ENCODE peak calls at places on chromosomes 3 and 15, in ten cellular contexts. T, G, U, C, Q, J, W, H, S and D are unnamed samples.

GRCh38 chr3:57556459-57557087 is 499 bp downstream of the PDE12 start:
- DNase-seq in Q (peak), G (peak), S (no peak), H (peak), W (peak), C (no peak), T (no peak), U (peak), J (peak), D (peak)

GRCh38 chr3:159356606-159357005 is 554.8 kb downstream of the MFSD1 start:
- DNase-seq in U (no peak), Q (no peak), J (no peak), T (no peak), W (no peak), G (no peak), S (no peak), C (no peak), H (no peak), D (no peak)

GRCh38 chr15:82393671-82394070 is 35.9 kb upstream of the GOLGA6L9 start:
- DNase-seq in Q (peak), J (no peak), W (no peak), T (peak), U (no peak), H (peak), C (no peak), S (peak), G (no peak), D (no peak)

GRCh38 chr15:75565062-75565970 is 13.8 kb downstream of the PTPN9 start:
- DNase-seq in W (no peak), C (no peak), U (no peak), J (no peak), T (peak), S (no peak), Q (peak), G (no peak), H (peak), D (peak)

GRCh38 chr15:59550961-59551360 is 60.6 kb upstream of the GCNT3 start:
- DNase-seq in G (no peak), S (no peak), H (no peak), C (no peak), U (no peak), J (no peak), W (no peak), Q (no peak), T (no peak), D (no peak)

GRCh38 chr3:155292133-155292532 is 1.4 kb downstream of the STRIT1 start:
- DNase-seq in W (no peak), S (no peak), U (no peak), H (no peak), Q (peak), C (no peak), G (no peak), J (no peak), T (no peak), D (peak)

GRCh38 chr15:89556413-89557262 is 18.6 kb upstream of the TICRR start:
- DNase-seq in T (peak), U (peak), W (peak), H (peak), G (no peak), J (peak), Q (peak), C (no peak), S (peak), D (peak)

GRCh38 chr3:73073091-73073707 is 11.7 kb downstream of the EBLN2 start:
- DNase-seq in C (no peak), G (no peak), T (no peak), W (no peak), J (no peak), S (no peak), H (peak), Q (no peak), U (no peak), D (no peak)

GRCh38 chr15:70608156-70608555 is 155.2 kb downstream of the UACA start:
- DNase-seq in J (no peak), H (peak), G (no peak), W (no peak), Q (no peak), S (peak), U (no peak), C (peak), T (peak), D (peak)

GRCh38 chr3:138092023-138092422 is 23.4 kb downstream of the DZIP1L start:
- DNase-seq in C (no peak), Q (peak), H (peak), W (no peak), J (no peak), T (peak), S (no peak), G (no peak), U (no peak), D (peak)

GRCh38 chr3:110868106-110868505 is 203.5 kb upstream of the NECTIN3 start:
- DNase-seq in T (no peak), H (no peak), G (no peak), S (no peak), Q (no peak), J (no peak), U (no peak), C (no peak), W (no peak), D (no peak)

GRCh38 chr3:128274837-128275236 is 121.6 kb downstream of the EEFSEC start:
- DNase-seq in U (no peak), J (peak), W (no peak), Q (peak), H (peak), C (no peak), G (no peak), T (peak), S (peak), D (peak)

GRCh38 chr3:195522254-195523023 is 20.7 kb downstream of the PPP1R2 start:
- DNase-seq in U (no peak), W (no peak), C (no peak), H (no peak), S (peak), Q (peak), G (no peak), T (peak), J (no peak), D (peak)

GRCh38 chr3:139557041-139557440 is 17.5 kb upstream of the RBP1 start:
- DNase-seq in H (no peak), G (no peak), U (no peak), W (no peak), J (no peak), T (no peak), Q (no peak), S (no peak), C (no peak), D (no peak)

GRCh38 chr3:150607267-150608065 is 4.3 kb downstream of the SELENOT start:
- DNase-seq in C (no peak), J (no peak), H (no peak), U (no peak), G (no peak), S (no peak), W (no peak), Q (no peak), T (no peak), D (no peak)

GRCh38 chr3:186971578-186971977 is 41.3 kb downstream of the ST6GAL1 start:
- DNase-seq in J (no peak), T (no peak), W (no peak), S (no peak), G (peak), H (no peak), Q (no peak), C (no peak), U (no peak), D (no peak)

GRCh38 chr3:56314842-56315241 is 153.4 kb downstream of the ERC2 start:
- DNase-seq in G (no peak), C (no peak), S (peak), J (no peak), T (peak), H (peak), Q (peak), U (no peak), W (no peak), D (peak)

GRCh38 chr3:189944285-189945145 is 176.2 kb downstream of the P3H2 start:
- DNase-seq in G (no peak), J (peak), C (no peak), Q (no peak), H (no peak), S (no peak), U (no peak), T (no peak), W (peak), D (no peak)

GRCh38 chr15:39596358-39597051 is 15.6 kb downstream of the THBS1 start:
- DNase-seq in Q (peak), C (no peak), T (peak), S (no peak), U (no peak), H (peak), G (no peak), J (no peak), W (no peak), D (peak)

GRCh38 chr3:77204788-77205187 is 164.9 kb downstream of the ROBO2 start:
- DNase-seq in H (no peak), Q (no peak), C (no peak), G (no peak), S (no peak), J (no peak), W (no peak), U (no peak), T (no peak), D (no peak)

GRCh38 chr15:80777137-80777536 is 2.0 kb upstream of the CEMIP start:
- DNase-seq in H (peak), T (peak), G (no peak), S (no peak), W (peak), C (no peak), Q (peak), J (peak), U (peak), D (peak)

GRCh38 chr15:35495075-35495474 is 50.9 kb downstream of the DPH6 start:
- DNase-seq in W (no peak), S (no peak), J (no peak), U (no peak), Q (no peak), C (no peak), H (no peak), T (no peak), G (no peak), D (no peak)

GRCh38 chr3:190044142-190044541 is 76.6 kb downstream of the P3H2 start:
- DNase-seq in H (peak), S (no peak), C (no peak), Q (peak), W (no peak), G (no peak), U (no peak), J (no peak), T (peak), D (peak)

GRCh38 chr3:63279442-63279841 is 1.3 kb downstream of the SYNPR start:
- DNase-seq in S (no peak), Q (no peak), W (no peak), U (no peak), T (no peak), H (no peak), G (no peak), C (no peak), J (no peak), D (no peak)
- H3K4me3 ChIP-seq in S (no peak), Q (no peak), W (no peak), U (no peak), T (no peak), H (no peak), G (no peak), C (no peak), J (no peak), D (no peak)

GRCh38 chr3:63993653-63994079 is 29.6 kb downstream of the PSMD6 start:
- DNase-seq in G (peak), S (peak), Q (peak), H (peak), C (no peak), T (peak), J (peak), W (peak), U (peak), D (peak)
- TF ChIP-seq CTCF in G (peak), S (peak), Q (peak), H (peak), C (no peak), T (peak), J (peak), W (peak), U (peak), D (peak)

GRCh38 chr15:25787855-25788521 is 75.1 kb downstream of the ATP10A start:
- DNase-seq in S (no peak), T (no peak), J (no peak), G (peak), H (peak), Q (peak), W (peak), U (peak), C (no peak), D (no peak)
- H3K4me3 ChIP-seq in S (no peak), T (no peak), J (no peak), G (peak), H (no peak), Q (peak), W (no peak), U (no peak), C (no peak), D (no peak)

DNA sequence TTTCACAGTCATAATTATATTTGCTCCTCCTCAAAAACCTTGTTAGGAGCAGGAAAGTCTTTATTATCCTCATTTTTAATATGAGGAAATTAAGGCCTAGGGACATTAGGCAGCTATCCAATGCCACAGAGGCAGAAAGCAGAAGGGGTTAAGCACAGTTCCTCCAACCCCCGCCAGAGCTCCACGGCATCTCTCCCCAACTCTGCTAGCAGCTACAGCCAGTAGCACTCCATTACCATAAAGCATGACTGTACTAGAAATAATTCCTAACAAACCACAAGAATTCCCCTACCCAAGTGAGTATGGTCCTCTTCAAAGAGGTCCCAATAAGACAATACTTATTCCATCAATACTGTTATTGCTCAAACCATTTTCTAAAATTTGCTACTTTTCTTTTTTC is 9.8 kb downstream of the HEG1 start:
- DNase-seq in T (peak), W (no peak), U (no peak), C (no peak), G (no peak), S (peak), Q (peak), J (no peak), H (peak), D (peak)
- TF ChIP-seq CTCF in T (peak), W (no peak), U (no peak), C (no peak), G (no peak), S (peak), Q (peak), J (no peak), H (peak), D (peak)